ENCODE peak calls at places on chromosome 18, in six cellular contexts. X, K, G, M, S and Y are unnamed samples.

GRCh38 chr18:58580078-58580477 is 48.8 kb downstream of the ALPK2 start:
- DNase-seq in G (peak; percentile 51), K (no peak), S (no peak), M (no peak), X (peak; percentile 43), Y (no peak)

GRCh38 chr18:22385718-22386117 is 32.0 kb downstream of the CTAGE1 start:
- DNase-seq in S (no peak), X (peak; percentile 83), M (no peak), K (no peak), G (peak; percentile 88), Y (no peak)

GRCh38 chr18:12420831-12421421 is 13.2 kb downstream of the PRELID3A start:
- DNase-seq in X (no peak), M (no peak), G (no peak), S (no peak), K (no peak), Y (no peak)

GRCh38 chr18:58766164-58766563 is 94.9 kb downstream of the MALT1 start:
- DNase-seq in K (no peak), M (no peak), X (no peak), G (no peak), S (no peak), Y (no peak)

GRCh38 chr18:52337286-52337685 is 2.7 kb upstream of the DCC start:
- DNase-seq in M (no peak), X (peak; percentile 61), G (peak; percentile 70), S (no peak), K (no peak), Y (no peak)

GRCh38 chr18:5142131-5142530 is 54.9 kb downstream of the AKAIN1 start:
- DNase-seq in G (no peak), M (no peak), X (no peak), K (no peak), S (no peak), Y (no peak)

GRCh38 chr18:33355263-33355662 is 85.3 kb downstream of the CCDC178 start:
- DNase-seq in S (no peak), G (no peak), K (no peak), X (no peak), M (no peak), Y (no peak)

GRCh38 chr18:26460449-26461091 is 87.8 kb downstream of the KCTD1 start:
- DNase-seq in S (peak; percentile 35), G (peak; percentile 88), K (no peak), M (no peak), X (peak; percentile 38), Y (no peak)

GRCh38 chr18:33603434-33603833 is 25.4 kb downstream of the ASXL3 start:
- DNase-seq in M (no peak), S (no peak), X (no peak), K (no peak), G (no peak), Y (no peak)

GRCh38 chr18:57813245-57813644 is 10.1 kb upstream of the ATP8B1 start:
- DNase-seq in S (no peak), M (no peak), G (peak; percentile 100), K (peak; percentile 69), X (peak; percentile 99), Y (no peak)

GRCh38 chr18:13658444-13659204 is 67.7 kb downstream of the FAM210A start:
- DNase-seq in S (no peak), K (no peak), X (no peak), M (no peak), G (no peak), Y (no peak)

GRCh38 chr18:46343456-46343855 is 239.3 kb downstream of the HAUS1 start:
- DNase-seq in X (no peak), M (no peak), G (no peak), K (no peak), S (no peak), Y (peak; percentile 3)

GRCh38 chr18:52894801-52895200 is 554.8 kb downstream of the DCC start:
- DNase-seq in X (no peak), M (no peak), S (no peak), G (no peak), K (no peak), Y (no peak)

GRCh38 chr18:37729715-37730114 is 164.1 kb upstream of the CELF4 start:
- DNase-seq in G (no peak), M (no peak), X (no peak), S (no peak), K (no peak), Y (no peak)

DNA sequence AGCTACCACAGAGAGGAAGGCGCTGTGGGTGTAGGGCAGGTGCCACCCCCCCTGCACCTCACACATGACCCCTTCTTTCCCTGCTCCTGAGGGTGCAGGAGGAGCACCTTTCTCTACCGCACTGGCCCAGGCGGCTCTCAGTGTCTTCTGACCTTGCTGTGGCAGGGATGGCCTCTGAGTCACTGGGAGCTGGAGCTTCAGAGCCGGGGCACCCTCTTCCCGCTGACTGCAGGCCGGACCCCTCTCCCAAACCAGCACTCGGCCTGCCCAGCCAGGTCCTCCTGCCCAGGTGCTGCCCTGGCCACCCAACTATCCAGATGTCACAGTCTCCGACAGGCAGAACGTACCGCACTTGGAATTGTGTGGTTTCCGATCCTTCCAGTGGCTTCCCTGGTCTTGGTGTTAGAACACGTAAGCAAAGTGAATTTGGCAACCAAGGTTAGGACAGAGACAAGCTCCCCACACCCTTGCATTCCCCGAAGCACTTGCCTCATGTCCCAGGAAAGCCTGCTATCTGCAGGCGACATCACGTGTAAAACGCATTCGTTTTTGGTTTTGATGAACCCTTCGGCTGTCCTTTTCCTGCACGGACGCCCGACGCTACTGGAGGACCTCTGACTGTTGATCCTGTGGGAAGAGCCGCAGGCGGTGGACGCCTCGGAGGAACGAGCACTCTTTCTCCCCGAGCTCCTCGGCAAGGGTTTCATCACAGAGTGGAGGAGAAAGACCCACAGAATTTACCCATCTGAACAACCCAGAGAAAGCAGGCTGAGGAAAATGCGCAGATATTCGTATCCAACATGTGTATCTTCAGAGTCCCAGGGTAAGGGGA is 24.7 kb upstream of the KCNG2 start:
- DNase-seq in K (no peak), M (no peak), S (no peak), G (no peak), X (no peak), Y (peak; percentile 57)
- H3K27me3 ChIP-seq in K (peaks cover 52% of the 10 kb centered on the region), M (no peaks in the 10 kb centered on the region), S (no peaks in the 10 kb centered on the region), G (no peaks in the 10 kb centered on the region), X (peaks cover 42% of the 10 kb centered on the region), Y (no peaks in the 10 kb centered on the region)

DNA sequence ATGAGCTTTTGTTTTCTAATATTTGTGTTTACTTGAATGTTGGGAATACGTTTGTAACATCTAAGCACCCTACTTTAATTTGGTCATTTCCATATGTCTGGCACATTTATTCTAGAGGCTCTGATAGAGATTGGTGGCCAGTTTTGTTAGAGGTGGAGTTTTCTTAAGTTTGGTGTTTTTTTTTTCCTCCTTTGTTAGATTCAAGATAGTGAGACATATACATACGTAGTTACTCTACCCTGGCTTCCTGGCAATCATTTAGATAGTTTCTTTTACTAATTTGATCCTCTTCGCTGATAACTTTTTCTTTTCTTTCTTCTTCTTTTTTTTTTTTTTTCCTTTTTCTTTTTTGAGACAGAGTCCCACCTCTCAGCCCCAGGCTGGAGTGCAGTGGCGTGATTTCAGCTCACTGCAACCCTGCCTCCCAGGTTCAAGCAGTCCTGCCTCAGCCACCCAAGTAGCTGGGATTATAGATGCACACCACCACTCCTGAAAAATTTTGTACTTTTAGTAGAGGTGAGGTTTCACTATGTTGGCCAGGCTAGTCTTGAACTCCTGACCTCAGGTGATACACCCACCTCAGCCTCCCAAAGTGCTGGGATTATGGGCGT is 26.6 kb downstream of the SMCHD1 start:
- DNase-seq in K (no peak), M (no peak), S (no peak), G (no peak), X (no peak), Y (no peak)
- H3K4me3 ChIP-seq in K (no peak overlapping the region), M (no peak overlapping the region), S (no peak overlapping the region), G (no peak overlapping the region), X (no peak overlapping the region), Y (no peak overlapping the region)

GRCh38 chr18:49959176-49959575 is 145.8 kb upstream of the ACAA2 start:
- DNase-seq in S (no peak), K (no peak), X (no peak), M (no peak), G (no peak), Y (no peak)
- H3K27me3 ChIP-seq in S (no peaks in the 10 kb centered on the region), K (no peaks in the 10 kb centered on the region), X (no peaks in the 10 kb centered on the region), M (no peaks in the 10 kb centered on the region), G (no peaks in the 10 kb centered on the region), Y (no peaks in the 10 kb centered on the region)

GRCh38 chr18:48575658-48576453 is 37.0 kb downstream of the CTIF start:
- DNase-seq in K (no peak), M (no peak), G (peak; percentile 64), X (no peak), S (no peak), Y (peak; percentile 64)
- H3K4me3 ChIP-seq in K (no peak overlapping the region), M (no peak overlapping the region), G (no peak overlapping the region), X (no peak overlapping the region), S (no peak overlapping the region), Y (no peak overlapping the region)

GRCh38 chr18:36300211-36300610 is 2.7 kb downstream of the FHOD3 start:
- DNase-seq in X (no peak), M (no peak), S (no peak), G (no peak), K (no peak), Y (no peak)
- H3K27me3 ChIP-seq in X (no peaks in the 10 kb centered on the region), M (peaks cover 3% of the 10 kb centered on the region), S (no peaks in the 10 kb centered on the region), G (peaks cover 2% of the 10 kb centered on the region), K (no peaks in the 10 kb centered on the region), Y (no peaks in the 10 kb centered on the region)

DNA sequence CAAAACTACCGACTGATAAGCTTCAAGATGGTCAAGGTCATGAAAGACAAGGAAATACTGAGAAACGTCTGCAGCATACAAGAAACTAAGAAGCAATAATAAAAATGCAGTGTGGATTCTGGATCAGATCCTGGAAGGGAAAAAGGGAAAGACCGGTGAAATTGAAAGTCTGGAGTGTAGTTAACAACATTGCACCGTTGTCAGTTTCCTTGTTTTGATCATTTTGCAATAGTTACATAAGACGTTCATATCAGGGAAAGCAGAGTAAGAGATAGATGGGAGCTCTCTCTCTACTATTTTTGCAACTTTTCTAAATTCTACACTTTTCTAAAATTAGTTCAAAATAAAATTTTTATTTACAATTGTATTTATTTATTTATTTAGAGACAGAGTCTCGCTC is 15.0 kb upstream of the ZNF407 start:
- DNase-seq in M (no peak), X (no peak), S (no peak), G (no peak), K (no peak), Y (no peak)
- H3K4me3 ChIP-seq in M (no peak overlapping the region), X (no peak overlapping the region), S (no peak overlapping the region), G (no peak overlapping the region), K (no peak overlapping the region), Y (no peak overlapping the region)

GRCh38 chr18:50183556-50183955 is 11.4 kb downstream of the MYO5B start:
- DNase-seq in S (no peak), K (no peak), X (peak; percentile 31), M (no peak), G (peak; percentile 83), Y (no peak)

GRCh38 chr18:50181590-50181989 is 13.4 kb downstream of the MYO5B start:
- DNase-seq in X (no peak), G (no peak), S (no peak), M (no peak), K (no peak), Y (no peak)

GRCh38 chr18:50186385-50186784 is 8.6 kb downstream of the MYO5B start:
- DNase-seq in X (no peak), G (no peak), K (no peak), S (no peak), M (no peak), Y (no peak)

GRCh38 chr18:50179465-50179864 is 15.5 kb downstream of the MYO5B start:
- DNase-seq in G (no peak), X (no peak), M (no peak), K (no peak), S (no peak), Y (no peak)

GRCh38 chr18:50182516-50182915 is 12.4 kb downstream of the MYO5B start:
- DNase-seq in K (no peak), G (no peak), M (no peak), S (no peak), X (no peak), Y (no peak)
- H3K27me3 ChIP-seq in K (no peaks in the 10 kb centered on the region), G (no peaks in the 10 kb centered on the region), M (no peaks in the 10 kb centered on the region), S (no peaks in the 10 kb centered on the region), X (no peaks in the 10 kb centered on the region), Y (no peaks in the 10 kb centered on the region)